ENCODE peak calls at places on chromosomes 4 and X, in nine cellular contexts. One of them, this sample, is unnamed.

GRCh38 chr4:145823743-145824142 is 114.9 kb downstream of the ZNF827 start:
- DNase-seq in WTC11: no peak
- DNase-seq in left lung: no peak
- DNase-seq in vagina: no peak
- DNase-seq in Kasumi-1: no peak
- DNase-seq in sciatic nerve: no peak
- DNase-seq in left colon: no peak
- DNase-seq in mucosa of descending colon: no peak
- DNase-seq in ovary: no peak
- DNase-seq in this sample: no peak

GRCh38 chr4:74996996-74997395 is 64.1 kb downstream of the PARM1 start:
- DNase-seq in left colon: no peak
- DNase-seq in WTC11: no peak
- DNase-seq in mucosa of descending colon: no peak
- DNase-seq in Kasumi-1: no peak
- DNase-seq in vagina: no peak
- DNase-seq in ovary: no peak
- DNase-seq in left lung: no peak
- DNase-seq in sciatic nerve: no peak
- DNase-seq in this sample: no peak

GRCh38 chrX:27555514-27555913 is 34.6 kb upstream of the DCAF8L2 start:
- DNase-seq in left lung: no peak
- DNase-seq in ovary: no peak
- DNase-seq in vagina: no peak
- DNase-seq in Kasumi-1: peak; percentile 11
- DNase-seq in left colon: no peak
- DNase-seq in WTC11: no peak
- DNase-seq in sciatic nerve: no peak
- DNase-seq in mucosa of descending colon: no peak
- DNase-seq in this sample: peak; percentile 62

GRCh38 chr4:110587666-110588285 is 35.1 kb downstream of the PITX2 start:
- DNase-seq in vagina: no peak
- DNase-seq in mucosa of descending colon: no peak
- DNase-seq in left lung: no peak
- DNase-seq in WTC11: peak; percentile 17
- DNase-seq in ovary: no peak
- DNase-seq in left colon: no peak
- DNase-seq in sciatic nerve: no peak
- DNase-seq in Kasumi-1: no peak
- DNase-seq in this sample: no peak

GRCh38 chr4:140924761-140925392 is 168.7 kb upstream of the TBC1D9 start:
- DNase-seq in Kasumi-1: no peak
- DNase-seq in left colon: no peak
- DNase-seq in left lung: no peak
- DNase-seq in vagina: no peak
- DNase-seq in mucosa of descending colon: no peak
- DNase-seq in sciatic nerve: no peak
- DNase-seq in ovary: no peak
- DNase-seq in WTC11: no peak
- DNase-seq in this sample: no peak

GRCh38 chr4:120658772-120659171 is 263.8 kb downstream of the PRDM5 start:
- DNase-seq in vagina: no peak
- DNase-seq in left colon: no peak
- DNase-seq in left lung: no peak
- DNase-seq in sciatic nerve: no peak
- DNase-seq in ovary: no peak
- DNase-seq in WTC11: no peak
- DNase-seq in Kasumi-1: peak; percentile 95
- DNase-seq in mucosa of descending colon: no peak
- DNase-seq in this sample: peak; percentile 79

GRCh38 chr4:25032126-25032525 is 1.4 kb upstream of the LGI2 start:
- DNase-seq in left colon: no peak
- DNase-seq in left lung: no peak
- DNase-seq in Kasumi-1: no peak
- DNase-seq in ovary: no peak
- DNase-seq in sciatic nerve: no peak
- DNase-seq in mucosa of descending colon: no peak
- DNase-seq in WTC11: no peak
- DNase-seq in vagina: no peak
- DNase-seq in this sample: no peak

GRCh38 chr4:51831133-51831532 is 11.8 kb upstream of the DCUN1D4 start:
- DNase-seq in left lung: peak; percentile 56
- DNase-seq in mucosa of descending colon: no peak
- DNase-seq in vagina: no peak
- DNase-seq in sciatic nerve: peak; percentile 80
- DNase-seq in ovary: peak; percentile 73
- DNase-seq in Kasumi-1: peak; percentile 92
- DNase-seq in WTC11: peak; percentile 67
- DNase-seq in left colon: peak; percentile 53
- DNase-seq in this sample: peak; percentile 84

GRCh38 chr4:74112399-74113090 is 13.6 kb upstream of the CXCL2 start:
- DNase-seq in sciatic nerve: no peak
- DNase-seq in ovary: no peak
- DNase-seq in vagina: no peak
- DNase-seq in mucosa of descending colon: no peak
- DNase-seq in left lung: no peak
- DNase-seq in Kasumi-1: no peak
- DNase-seq in WTC11: no peak
- DNase-seq in left colon: no peak
- DNase-seq in this sample: no peak

GRCh38 chr4:181245326-181245725 is 997.9 kb upstream of the TENM3 start:
- DNase-seq in Kasumi-1: no peak
- DNase-seq in left lung: no peak
- DNase-seq in left colon: no peak
- DNase-seq in WTC11: no peak
- DNase-seq in ovary: no peak
- DNase-seq in vagina: no peak
- DNase-seq in mucosa of descending colon: no peak
- DNase-seq in sciatic nerve: no peak
- DNase-seq in this sample: no peak

GRCh38 chr4:183722738-183723560 is 63.9 kb downstream of the TRAPPC11 start:
- DNase-seq in vagina: no peak
- DNase-seq in mucosa of descending colon: peak; percentile 82
- DNase-seq in left lung: peak; percentile 94
- DNase-seq in ovary: peak; percentile 74
- DNase-seq in Kasumi-1: peak; percentile 39
- DNase-seq in WTC11: peak; percentile 70
- DNase-seq in sciatic nerve: peak; percentile 76
- DNase-seq in left colon: peak; percentile 76
- DNase-seq in this sample: peak; percentile 48

GRCh38 chr4:101256222-101256621 is 91.1 kb downstream of the PPP3CA start:
- DNase-seq in vagina: no peak
- DNase-seq in Kasumi-1: no peak
- DNase-seq in ovary: no peak
- DNase-seq in sciatic nerve: no peak
- DNase-seq in left colon: no peak
- DNase-seq in left lung: no peak
- DNase-seq in mucosa of descending colon: no peak
- DNase-seq in WTC11: no peak
- DNase-seq in this sample: no peak

GRCh38 chr4:147160908-147161513 is 215.3 kb upstream of the TTC29 start:
- DNase-seq in mucosa of descending colon: no peak
- DNase-seq in Kasumi-1: peak; percentile 73
- DNase-seq in vagina: no peak
- DNase-seq in left colon: no peak
- DNase-seq in WTC11: no peak
- DNase-seq in left lung: no peak
- DNase-seq in ovary: no peak
- DNase-seq in sciatic nerve: no peak
- DNase-seq in this sample: peak; percentile 74

GRCh38 chrX:9414416-9414815 is 50.4 kb upstream of the TBL1X start:
- DNase-seq in ovary: no peak
- DNase-seq in Kasumi-1: no peak
- DNase-seq in vagina: no peak
- DNase-seq in left lung: no peak
- DNase-seq in mucosa of descending colon: no peak
- DNase-seq in sciatic nerve: no peak
- DNase-seq in left colon: no peak
- DNase-seq in WTC11: no peak
- DNase-seq in this sample: no peak

GRCh38 chrX:48913605-48914366 is 2.3 kb upstream of the SLC35A2 start:
- DNase-seq in mucosa of descending colon: peak; percentile 36
- DNase-seq in WTC11: no peak
- DNase-seq in Kasumi-1: no peak
- DNase-seq in left colon: no peak
- DNase-seq in ovary: no peak
- DNase-seq in sciatic nerve: no peak
- DNase-seq in vagina: no peak
- DNase-seq in left lung: no peak
- DNase-seq in this sample: peak; percentile 10

GRCh38 chrX:110163488-110163887 is 154.4 kb downstream of the AMMECR1 start:
- DNase-seq in ovary: no peak
- DNase-seq in WTC11: no peak
- DNase-seq in sciatic nerve: no peak
- DNase-seq in Kasumi-1: no peak
- DNase-seq in left lung: no peak
- DNase-seq in vagina: no peak
- DNase-seq in left colon: no peak
- DNase-seq in mucosa of descending colon: no peak
- DNase-seq in this sample: no peak

GRCh38 chrX:108270280-108270679 is 167.9 kb downstream of the COL4A6 start:
- DNase-seq in left colon: no peak
- DNase-seq in vagina: no peak
- DNase-seq in left lung: no peak
- DNase-seq in WTC11: no peak
- DNase-seq in ovary: no peak
- DNase-seq in mucosa of descending colon: no peak
- DNase-seq in Kasumi-1: no peak
- DNase-seq in sciatic nerve: no peak
- DNase-seq in this sample: no peak

GRCh38 chr4:39976945-39977488 is 694 bp downstream of the PDS5A start:
- DNase-seq in left colon: peak; percentile 42
- DNase-seq in mucosa of descending colon: peak; percentile 76
- DNase-seq in ovary: peak; percentile 75
- DNase-seq in left lung: peak; percentile 88
- DNase-seq in vagina: no peak
- DNase-seq in WTC11: peak; percentile 23
- DNase-seq in Kasumi-1: peak; percentile 47
- DNase-seq in sciatic nerve: peak; percentile 71
- DNase-seq in this sample: peak; percentile 72

GRCh38 chrX:9995855-9996339 is 28.7 kb downstream of the CLDN34 start:
- DNase-seq in Kasumi-1: peak; percentile 7
- DNase-seq in left colon: peak; percentile 72
- DNase-seq in mucosa of descending colon: peak; percentile 80
- DNase-seq in ovary: peak; percentile 88
- DNase-seq in vagina: no peak
- DNase-seq in sciatic nerve: peak; percentile 92
- DNase-seq in left lung: peak; percentile 93
- DNase-seq in WTC11: peak; percentile 81
- DNase-seq in this sample: peak; percentile 50

GRCh38 chr4:54063737-54064316 is 578 bp downstream of the CHIC2 start:
- DNase-seq in left lung: no peak
- DNase-seq in left colon: peak; percentile 33
- DNase-seq in Kasumi-1: peak; percentile 82
- DNase-seq in sciatic nerve: peak; percentile 71
- DNase-seq in mucosa of descending colon: peak; percentile 73
- DNase-seq in ovary: peak; percentile 70
- DNase-seq in WTC11: peak; percentile 26
- DNase-seq in vagina: no peak
- DNase-seq in this sample: peak; percentile 51

GRCh38 chr4:80058740-80059139 is 14.3 kb downstream of the ANTXR2 start:
- DNase-seq in left colon: no peak
- DNase-seq in left lung: no peak
- DNase-seq in sciatic nerve: no peak
- DNase-seq in vagina: no peak
- DNase-seq in Kasumi-1: peak; percentile 99
- DNase-seq in ovary: no peak
- DNase-seq in WTC11: no peak
- DNase-seq in mucosa of descending colon: no peak
- DNase-seq in this sample: peak; percentile 88

GRCh38 chr4:93384897-93385296 is 443.7 kb upstream of the ATOH1 start:
- DNase-seq in ovary: no peak
- DNase-seq in vagina: no peak
- DNase-seq in Kasumi-1: no peak
- DNase-seq in sciatic nerve: no peak
- DNase-seq in WTC11: no peak
- DNase-seq in mucosa of descending colon: no peak
- DNase-seq in left colon: no peak
- DNase-seq in left lung: no peak
- DNase-seq in this sample: peak; percentile 42

GRCh38 chr4:112938461-112939058 is 110.9 kb upstream of the ANK2 start:
- DNase-seq in sciatic nerve: no peak
- DNase-seq in WTC11: no peak
- DNase-seq in left colon: no peak
- DNase-seq in ovary: no peak
- DNase-seq in left lung: no peak
- DNase-seq in mucosa of descending colon: no peak
- DNase-seq in vagina: no peak
- DNase-seq in Kasumi-1: peak; percentile 83
- DNase-seq in this sample: peak; percentile 64

GRCh38 chr4:106414366-106414765 is 45.8 kb upstream of the GIMD1 start:
- DNase-seq in sciatic nerve: no peak
- DNase-seq in WTC11: no peak
- DNase-seq in vagina: no peak
- DNase-seq in ovary: no peak
- DNase-seq in mucosa of descending colon: no peak
- DNase-seq in left colon: no peak
- DNase-seq in left lung: no peak
- DNase-seq in Kasumi-1: no peak
- DNase-seq in this sample: no peak

This sample was measured in OCI-M1.